ENCODE peak calls at places on chromosomes 1 and 21, in eight cellular contexts. O is activated B cell treated with CpG ODN at 0.5 μM for 24 hours, Z is mesothelial cell of epicardium, E is tibial artery, N is thoracic aorta, V is GM10248, R is breast epithelium, B is Peyer's patch. W is an unnamed sample.

GRCh38 chr1:22241250-22241649 is 98.4 kb upstream of the WNT4 start:
- DNase-seq in O (no peak), Z (no peak), E (no peak), N (no peak), V (no peak), R (no peak), B (no peak), W (no peak)

GRCh38 chr1:240999826-241000225 is 357.2 kb downstream of the RGS7 start:
- DNase-seq in O (no peak), Z (no peak), E (no peak), N (no peak), V (no peak), R (no peak), B (no peak), W (no peak)

GRCh38 chr1:30768830-30769718 is 11.5 kb upstream of the LAPTM5 start:
- DNase-seq in O (no peak), Z (no peak), E (no peak), N (no peak), V (no peak), R (no peak), B (no peak), W (no peak)

GRCh38 chr1:244021427-244021826 is 29.7 kb upstream of the ZBTB18 start:
- DNase-seq in O (no peak), Z (no peak), E (no peak), N (no peak), V (no peak), R (no peak), B (no peak), W (no peak)

GRCh38 chr1:97412737-97413136 is 508.1 kb downstream of the DPYD start:
- DNase-seq in O (no peak), Z (no peak), E (no peak), N (no peak), V (no peak), R (no peak), B (no peak), W (no peak)

GRCh38 chr21:41316641-41317392 is at the start of gene FAM3B:
- DNase-seq in O (no peak), Z (no peak), E (no peak), N (no peak), V (no peak), R (no peak), B (no peak), W (no peak)

GRCh38 chr1:21305155-21305899 is 15.1 kb upstream of the ECE1 start:
- DNase-seq in O (no peak), Z (no peak), E (no peak), N (no peak), V (no peak), R (no peak), B (no peak), W (no peak)

GRCh38 chr1:221522440-221523050 is 219.3 kb downstream of the DUSP10 start:
- DNase-seq in O (no peak), Z (no peak), E (no peak), N (no peak), V (no peak), R (no peak), B (no peak), W (no peak)

GRCh38 chr21:36744560-36745231 is 45.8 kb downstream of the SIM2 start:
- DNase-seq in O (no peak), Z (no peak), E (no peak), N (no peak), V (no peak), R (peak), B (no peak), W (no peak)

GRCh38 chr1:37851782-37852210 is 7.6 kb downstream of the MTF1 start:
- DNase-seq in O (no peak), Z (no peak), E (no peak), N (no peak), V (no peak), R (no peak), B (no peak), W (peak)

GRCh38 chr1:152861374-152861773 is 1.6 kb downstream of the LCE7A start:
- DNase-seq in O (no peak), Z (no peak), E (no peak), N (no peak), V (no peak), R (no peak), B (no peak), W (no peak)

GRCh38 chr1:228809621-228810313 is 74.5 kb downstream of the RHOU start:
- DNase-seq in O (no peak), Z (no peak), E (no peak), N (no peak), V (no peak), R (no peak), B (no peak), W (no peak)

GRCh38 chr1:6961905-6962304 is 176.7 kb downstream of the CAMTA1 start:
- DNase-seq in O (no peak), Z (no peak), E (no peak), N (no peak), V (no peak), R (no peak), B (no peak), W (no peak)

GRCh38 chr1:70331962-70332361 is 22.6 kb downstream of the ANKRD13C start:
- DNase-seq in O (no peak), Z (no peak), E (no peak), N (no peak), V (no peak), R (no peak), B (no peak), W (no peak)

GRCh38 chr1:177023249-177023648 is 141.3 kb downstream of the ASTN1 start:
- DNase-seq in O (no peak), Z (no peak), E (no peak), N (no peak), V (no peak), R (no peak), B (no peak), W (no peak)

GRCh38 chr1:24711329-24711728 is 33.9 kb upstream of the CLIC4 start:
- DNase-seq in O (no peak), Z (no peak), E (no peak), N (no peak), V (no peak), R (no peak), B (no peak), W (no peak)

GRCh38 chr1:85134583-85135455 is 66.0 kb downstream of the SYDE2 start:
- DNase-seq in O (no peak), Z (no peak), E (no peak), N (no peak), V (no peak), R (no peak), B (no peak), W (no peak)

GRCh38 chr1:11376981-11377583 is 101.9 kb upstream of the DISP3 start:
- DNase-seq in O (no peak), Z (no peak), E (no peak), N (no peak), V (no peak), R (peak), B (no peak), W (no peak)

GRCh38 chr1:188706742-188707141 is 1770.9 kb downstream of the BRINP3 start:
- DNase-seq in O (no peak), Z (no peak), E (no peak), N (no peak), V (no peak), R (no peak), B (no peak), W (no peak)
- TF ChIP-seq CTCF in O (no peak), Z (no peak), E (no peak), N (no peak), V (no peak), R (no peak), B (no peak), W (no peak)

GRCh38 chr1:45325816-45326506 is 734 bp upstream of the HPDL start:
- DNase-seq in O (no peak), Z (no peak), E (no peak), N (no peak), V (peak), R (no peak), B (no peak), W (no peak)

GRCh38 chr1:45326627-45327591 is at the start of gene HPDL:
- DNase-seq in O (peak), Z (peak), E (no peak), N (no peak), V (peak), R (no peak), B (peak), W (no peak)

GRCh38 chr1:45328680-45329079 is 2.0 kb downstream of the HPDL start:
- DNase-seq in O (no peak), Z (no peak), E (no peak), N (no peak), V (no peak), R (no peak), B (no peak), W (no peak)

GRCh38 chr1:45329445-45329844 is 2.8 kb downstream of the HPDL start:
- DNase-seq in O (no peak), Z (no peak), E (no peak), N (no peak), V (peak), R (no peak), B (no peak), W (no peak)

DNA sequence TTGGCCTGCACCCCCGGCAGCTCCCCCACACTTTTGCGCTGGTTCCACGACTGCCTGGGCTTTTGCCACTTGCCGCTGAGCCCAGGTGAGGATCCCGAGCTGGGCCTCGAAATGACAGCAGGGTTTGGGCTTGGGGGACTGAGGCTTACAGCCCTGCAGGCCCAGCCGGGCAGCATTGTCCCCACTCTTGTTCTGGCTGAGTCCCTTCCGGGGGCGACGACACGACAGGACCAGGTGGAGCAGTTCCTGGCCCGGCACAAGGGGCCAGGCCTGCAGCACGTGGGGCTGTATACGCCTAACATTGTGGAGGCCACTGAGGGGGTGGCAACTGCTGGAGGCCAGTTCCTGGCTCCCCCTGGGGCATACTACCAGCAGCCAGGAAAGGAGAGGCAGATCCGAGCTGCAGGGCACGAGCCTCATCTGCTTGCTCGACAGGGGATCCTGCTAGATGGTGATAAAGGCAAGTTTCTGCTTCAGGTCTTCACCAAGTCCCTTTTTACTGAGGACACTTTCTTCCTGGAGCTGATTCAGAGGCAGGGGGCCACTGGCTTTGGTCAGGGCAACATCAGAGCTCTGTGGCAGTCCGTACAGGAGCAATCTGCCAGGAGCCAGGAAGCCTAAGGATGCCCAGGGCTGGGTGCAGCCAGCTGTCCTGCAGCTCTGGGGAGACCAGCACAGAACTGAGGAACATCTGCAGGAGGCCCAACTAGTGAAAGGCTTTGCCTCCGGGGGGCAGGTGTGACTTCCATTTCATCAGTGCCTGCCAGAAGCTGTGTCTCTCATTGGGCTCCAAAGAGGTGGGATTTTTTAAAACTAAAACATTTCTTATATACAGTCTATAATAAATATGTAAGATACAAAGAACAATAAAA is 1.2 kb downstream of the HPDL start:
- DNase-seq in O (no peak), Z (no peak), E (no peak), N (no peak), V (peak), R (no peak), B (no peak), W (no peak)
- TF ChIP-seq CTCF in O (no peak), Z (no peak), E (no peak), N (no peak), V (no peak), R (no peak), B (no peak), W (no peak)

GRCh38 chr1:230565141-230565540 is 77.1 kb upstream of the COG2 start:
- DNase-seq in O (no peak), Z (no peak), E (no peak), N (no peak), V (no peak), R (no peak), B (no peak), W (no peak)
- TF ChIP-seq CTCF in O (no peak), Z (no peak), E (no peak), N (no peak), V (no peak), R (no peak), B (no peak), W (no peak)

GRCh38 chr21:45554477-45555175 is 12.4 kb upstream of the SLC19A1 start:
- DNase-seq in O (peak), Z (peak), E (peak), N (no peak), V (peak), R (peak), B (peak), W (peak)

GRCh38 chr21:45556302-45556644 is 14.0 kb upstream of the SLC19A1 start:
- DNase-seq in O (no peak), Z (no peak), E (no peak), N (no peak), V (no peak), R (no peak), B (no peak), W (no peak)

GRCh38 chr21:45556645-45557601 is 14.7 kb upstream of the SLC19A1 start:
- DNase-seq in O (peak), Z (no peak), E (no peak), N (no peak), V (no peak), R (no peak), B (no peak), W (no peak)

GRCh38 chr21:45555251-45555556 is 13.0 kb upstream of the SLC19A1 start:
- DNase-seq in O (no peak), Z (no peak), E (no peak), N (no peak), V (no peak), R (no peak), B (no peak), W (no peak)

DNA sequence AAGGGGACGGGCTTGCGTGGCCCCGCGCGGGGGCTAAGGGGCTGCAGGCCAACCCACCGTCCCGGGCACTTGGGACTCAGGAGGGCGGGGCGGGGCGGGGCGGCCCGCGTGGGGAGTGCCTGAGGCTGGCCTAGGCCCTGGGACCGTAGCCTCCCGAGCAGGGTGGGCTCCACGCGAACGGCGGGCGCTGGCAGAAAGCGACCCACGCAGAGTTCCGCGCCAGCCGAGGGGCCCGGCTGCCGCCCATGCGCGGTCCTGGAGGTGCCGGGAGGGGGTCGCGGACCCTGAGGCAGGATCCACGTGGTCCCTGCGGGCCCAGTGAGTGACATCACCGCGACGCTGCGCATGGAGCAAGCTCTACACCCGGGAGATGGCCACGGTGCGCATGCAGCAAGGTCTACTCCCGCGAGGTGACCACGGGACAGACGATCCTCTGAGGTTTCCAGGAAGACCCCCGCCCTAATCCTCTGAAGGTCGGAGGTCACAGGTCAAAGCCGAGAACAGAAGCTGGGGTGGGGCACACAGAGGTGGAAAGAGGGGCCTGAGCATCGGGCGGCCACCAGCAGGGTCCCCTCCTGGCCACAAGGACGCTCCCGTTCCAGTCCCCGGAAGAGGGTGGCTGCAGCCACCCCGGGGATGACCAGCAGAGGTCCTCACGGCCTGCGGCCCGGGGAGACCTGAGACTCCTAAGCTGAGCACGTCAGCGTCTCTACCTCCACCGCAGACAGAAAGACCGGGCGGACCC is 13.5 kb upstream of the SLC19A1 start:
- DNase-seq in O (peak), Z (peak), E (peak), N (no peak), V (peak), R (peak), B (peak), W (peak)
- TF ChIP-seq CTCF in O (no peak), Z (peak), E (peak), N (peak), V (no peak), R (peak), B (peak), W (peak)

DNA sequence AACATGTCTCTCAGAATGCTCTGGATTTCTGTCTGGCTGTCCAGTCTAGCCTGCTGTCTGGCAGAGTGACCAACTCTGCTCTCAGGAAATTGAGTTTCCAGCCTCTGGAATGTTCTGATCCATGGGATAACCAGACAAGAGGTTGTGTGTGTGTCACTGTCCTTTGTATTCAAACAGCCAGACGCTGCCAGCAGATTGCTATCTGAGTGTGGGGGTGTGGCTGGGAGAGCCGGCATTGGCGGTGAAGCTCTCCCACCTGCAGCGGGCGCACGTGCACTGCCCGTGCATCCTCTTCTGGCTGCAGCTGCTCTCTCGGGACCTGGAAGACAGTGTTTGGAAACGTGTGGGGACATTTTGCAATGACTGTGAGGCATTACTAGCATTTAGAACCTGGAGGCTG is 26.1 kb downstream of the PKP1 start:
- DNase-seq in O (no peak), Z (no peak), E (peak), N (no peak), V (peak), R (peak), B (no peak), W (no peak)
- TF ChIP-seq CTCF in O (no peak), Z (no peak), E (no peak), N (no peak), V (no peak), R (peak), B (peak), W (no peak)